ENCODE peak calls at places on chromosomes 3 and 15, in five cellular contexts. E is mesenchymal stem cell, T is trophoblast cell, Y is H1, Q is H9. Z is an unnamed sample.

GRCh38 chr15:68450192-68450591 is 18.2 kb upstream of the ITGA11 start:
- DNase-seq in E (no peak), T (no peak), Y (no peak), Q (no peak), Z (no peak)

GRCh38 chr15:43930556-43930955 is 103.8 kb downstream of the WDR76 start:
- DNase-seq in E (no peak), T (no peak), Y (no peak), Q (no peak), Z (no peak)

GRCh38 chr15:34373951-34374350 is 7.0 kb upstream of the LPCAT4 start:
- DNase-seq in E (no peak), T (no peak), Y (no peak), Q (no peak), Z (no peak)

GRCh38 chr3:23232016-23232415 is 28.9 kb downstream of the UBE2E2 start:
- DNase-seq in E (no peak), T (no peak), Y (no peak), Q (no peak), Z (no peak)

GRCh38 chr15:41965441-41966413 is 6.6 kb downstream of the EHD4 start:
- DNase-seq in E (no peak), T (peak), Y (no peak), Q (no peak), Z (no peak)

GRCh38 chr3:176032043-176032442 is 1165.2 kb downstream of the TBL1XR1 start:
- DNase-seq in E (no peak), T (peak), Y (no peak), Q (no peak), Z (no peak)

GRCh38 chr3:134397755-134398154 is 23.5 kb upstream of the AMOTL2 start:
- DNase-seq in E (no peak), T (peak), Y (no peak), Q (no peak), Z (no peak)

GRCh38 chr3:129824926-129825541 is 68.5 kb downstream of the TMCC1 start:
- DNase-seq in E (peak), T (peak), Y (no peak), Q (peak), Z (peak)

GRCh38 chr15:72319360-72319984 is 485 bp downstream of the CELF6 start:
- DNase-seq in E (peak), T (peak), Y (peak), Q (peak), Z (peak)

GRCh38 chr15:28914483-28915023 is 28.8 kb downstream of the APBA2 start:
- DNase-seq in E (no peak), T (no peak), Y (no peak), Q (no peak), Z (no peak)

GRCh38 chr15:37103475-37104071 is 3.2 kb upstream of the MEIS2 start:
- DNase-seq in E (peak), T (no peak), Y (no peak), Q (no peak), Z (no peak)

GRCh38 chr15:42858999-42859789 is 61.4 kb downstream of the TTBK2 start:
- DNase-seq in E (peak), T (no peak), Y (no peak), Q (no peak), Z (no peak)

GRCh38 chr15:25863067-25863967 is at the start of gene ATP10A:
- DNase-seq in E (peak), T (peak), Y (no peak), Q (peak), Z (peak)

GRCh38 chr3:101816215-101817149 is 32.8 kb upstream of the NFKBIZ start:
- DNase-seq in E (no peak), T (peak), Y (no peak), Q (no peak), Z (no peak)

GRCh38 chr3:22922317-22922716 is 280.8 kb upstream of the UBE2E2 start:
- DNase-seq in E (peak), T (peak), Y (no peak), Q (no peak), Z (no peak)

GRCh38 chr3:37619568-37619967 is 242.1 kb upstream of the CTDSPL start:
- DNase-seq in E (no peak), T (no peak), Y (no peak), Q (no peak), Z (no peak)

GRCh38 chr3:190120161-190121060 is at the start of gene P3H2:
- DNase-seq in E (peak), T (peak), Y (peak), Q (peak), Z (peak)

GRCh38 chr3:187352581-187353575 is 15.3 kb upstream of the RTP4 start:
- DNase-seq in E (no peak), T (peak), Y (no peak), Q (no peak), Z (no peak)

GRCh38 chr3:61830111-61830400 is 268.7 kb downstream of the PTPRG start:
- DNase-seq in E (no peak), T (no peak), Y (no peak), Q (no peak), Z (no peak)

GRCh38 chr3:58414538-58415197 is 19.0 kb downstream of the PDHB start:
- DNase-seq in E (peak), T (peak), Y (no peak), Q (no peak), Z (peak)

GRCh38 chr3:188338081-188338480 is 184.1 kb downstream of the LPP start:
- DNase-seq in E (no peak), T (peak), Y (no peak), Q (no peak), Z (no peak)

GRCh38 chr15:92082217-92082843 is 228.8 kb downstream of the SLCO3A1 start:
- DNase-seq in E (peak), T (peak), Y (peak), Q (peak), Z (peak)

DNA sequence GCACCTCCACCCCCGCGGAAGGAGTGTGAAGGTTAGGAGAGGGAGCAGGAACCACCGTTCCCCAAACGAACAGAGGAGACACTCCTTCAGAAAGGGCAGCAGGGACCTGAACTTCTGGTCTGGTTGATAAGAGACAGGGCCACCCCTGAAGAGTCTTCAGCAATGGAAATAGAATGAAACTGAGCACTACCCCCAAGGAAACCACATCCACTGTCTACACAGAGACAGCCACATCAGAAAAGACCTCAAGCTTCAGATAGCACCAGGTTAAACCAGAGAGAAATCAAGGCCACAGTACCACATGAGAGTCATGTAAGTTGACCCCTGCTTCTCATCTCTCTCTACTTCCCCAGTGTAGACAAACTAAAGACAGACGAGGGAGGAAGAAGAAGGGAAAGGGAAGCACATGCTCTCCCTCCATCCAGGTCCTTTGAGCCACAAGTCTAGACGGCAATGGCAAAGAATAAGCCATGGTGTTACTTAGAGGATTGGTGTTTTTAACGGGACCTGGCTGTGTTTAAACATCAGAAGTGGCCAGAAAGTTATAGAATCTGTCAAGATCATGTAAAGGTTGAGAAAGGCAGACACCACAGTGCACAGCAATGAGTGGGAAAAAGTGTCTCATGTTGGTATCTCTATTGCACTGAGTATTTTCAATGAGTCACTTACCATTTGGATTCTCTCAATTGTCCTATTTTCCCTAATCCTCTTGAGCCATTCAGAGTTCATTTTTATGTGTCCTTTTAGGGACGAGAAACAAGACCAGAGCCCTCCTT is 31.4 kb upstream of the CTNNB1 start:
- DNase-seq in E (peak), T (no peak), Y (no peak), Q (no peak), Z (no peak)
- H2BK12ac ChIP-seq in E (peak), T (peak), Y (no peak), Q (no peak), Z (no peak)

GRCh38 chr3:105397974-105398373 is 31.3 kb downstream of the ALCAM start:
- DNase-seq in E (no peak), T (no peak), Y (no peak), Q (no peak), Z (no peak)
- H2BK5ac ChIP-seq in E (no peak), T (no peak), Y (no peak), Q (no peak), Z (no peak)

DNA sequence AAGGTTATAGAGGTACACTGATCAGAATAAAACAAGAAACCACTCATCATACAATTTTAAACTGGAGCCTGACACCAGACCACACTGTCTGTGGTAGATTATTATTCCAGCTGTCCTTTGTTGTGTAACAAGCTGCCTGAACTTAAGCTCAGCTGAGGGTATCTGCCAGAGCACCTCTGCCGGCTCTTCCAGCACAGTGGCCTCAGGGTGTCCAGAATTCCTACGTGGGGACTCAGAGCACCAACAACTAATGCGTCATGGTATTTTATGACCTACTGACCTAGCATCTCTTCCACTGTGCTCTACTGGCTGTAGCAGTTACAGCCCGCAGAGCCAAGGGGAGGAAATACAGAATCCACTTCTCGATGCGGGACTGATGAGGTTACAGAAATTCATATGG is 15.6 kb upstream of the RAF1 start:
- DNase-seq in E (peak), T (peak), Y (no peak), Q (no peak), Z (no peak)
- H2BK12ac ChIP-seq in E (no peak), T (no peak), Y (no peak), Q (no peak), Z (no peak)

GRCh38 chr15:71275566-71276354 is 160.5 kb downstream of the THSD4 start:
- DNase-seq in E (no peak), T (peak), Y (no peak), Q (no peak), Z (no peak)

GRCh38 chr15:71275098-71275497 is 159.8 kb downstream of the THSD4 start:
- DNase-seq in E (peak), T (peak), Y (no peak), Q (no peak), Z (no peak)

GRCh38 chr15:71274448-71274798 is 159.2 kb downstream of the THSD4 start:
- DNase-seq in E (no peak), T (no peak), Y (no peak), Q (no peak), Z (no peak)

GRCh38 chr15:71273731-71274447 is 158.6 kb downstream of the THSD4 start:
- DNase-seq in E (no peak), T (peak), Y (no peak), Q (no peak), Z (no peak)

DNA sequence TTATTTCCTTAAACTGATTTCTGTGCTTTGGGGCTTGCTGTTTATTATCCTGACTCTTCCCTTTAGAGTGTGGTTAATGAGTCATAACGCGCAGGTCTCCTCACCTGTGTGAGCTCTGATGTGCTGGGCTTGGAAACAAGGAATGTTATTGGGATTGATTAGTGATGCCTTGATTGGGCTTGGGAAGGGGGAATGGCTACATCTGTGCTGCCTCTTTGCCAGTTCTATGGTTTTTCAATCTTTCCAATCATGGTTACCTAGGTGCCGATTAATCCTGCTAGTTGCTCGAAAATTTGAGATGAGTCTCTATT is 161.0 kb downstream of the THSD4 start:
- DNase-seq in E (no peak), T (peak), Y (no peak), Q (no peak), Z (no peak)
- H2BK5ac ChIP-seq in E (no peak), T (no peak), Y (no peak), Q (no peak), Z (no peak)

GRCh38 chr3:151926956-151927355 is 53.5 kb downstream of the SUCNR1 start:
- DNase-seq in E (peak), T (peak), Y (no peak), Q (no peak), Z (no peak)
- H2BK12ac ChIP-seq in E (no peak), T (no peak), Y (no peak), Q (no peak), Z (no peak)

GRCh38 chr15:70093070-70093469 is 4.6 kb downstream of the TLE3 start:
- DNase-seq in E (peak), T (no peak), Y (no peak), Q (no peak), Z (no peak)

GRCh38 chr15:70093481-70094309 is 4.0 kb downstream of the TLE3 start:
- DNase-seq in E (peak), T (peak), Y (no peak), Q (peak), Z (no peak)

GRCh38 chr15:70090436-70091291 is 7.1 kb downstream of the TLE3 start:
- DNase-seq in E (no peak), T (no peak), Y (no peak), Q (no peak), Z (no peak)

GRCh38 chr15:70091649-70092461 is 5.9 kb downstream of the TLE3 start:
- DNase-seq in E (peak), T (peak), Y (no peak), Q (no peak), Z (no peak)

GRCh38 chr15:70092462-70092850 is 5.3 kb downstream of the TLE3 start:
- DNase-seq in E (peak), T (no peak), Y (no peak), Q (no peak), Z (no peak)
- H2BK5ac ChIP-seq in E (no peak), T (no peak), Y (no peak), Q (no peak), Z (no peak)

DNA sequence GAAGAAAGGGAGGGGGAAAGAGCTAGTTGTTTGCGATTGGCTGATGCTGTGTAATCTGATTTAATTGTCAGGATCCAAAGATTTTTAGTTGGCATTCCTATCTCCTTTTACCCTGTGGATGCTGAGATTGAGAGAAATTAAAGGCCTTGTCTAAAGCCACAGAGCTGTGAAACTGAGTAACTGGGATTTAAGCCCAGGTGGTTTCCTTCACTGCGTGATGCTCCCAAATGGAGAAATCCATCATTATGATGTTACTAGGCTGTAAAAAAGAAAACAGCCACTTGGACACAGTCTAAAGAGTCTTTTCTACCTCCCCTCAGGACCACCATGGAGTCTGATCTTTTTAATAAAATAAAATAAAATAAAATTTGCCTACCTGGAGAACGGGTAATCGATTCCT is 883.0 kb upstream of the NR2F2 start:
- DNase-seq in E (no peak), T (no peak), Y (no peak), Q (no peak), Z (no peak)
- H2BK12ac ChIP-seq in E (no peak), T (no peak), Y (no peak), Q (no peak), Z (no peak)

GRCh38 chr3:65968996-65969395 is 69.7 kb downstream of the MAGI1 start:
- DNase-seq in E (no peak), T (no peak), Y (no peak), Q (no peak), Z (no peak)

GRCh38 chr3:65974505-65974904 is 64.2 kb downstream of the MAGI1 start:
- DNase-seq in E (no peak), T (peak), Y (no peak), Q (no peak), Z (no peak)

GRCh38 chr3:65975031-65975430 is 63.7 kb downstream of the MAGI1 start:
- DNase-seq in E (no peak), T (no peak), Y (no peak), Q (no peak), Z (no peak)

GRCh38 chr3:65972765-65973164 is 66.0 kb downstream of the MAGI1 start:
- DNase-seq in E (no peak), T (no peak), Y (no peak), Q (no peak), Z (no peak)

DNA sequence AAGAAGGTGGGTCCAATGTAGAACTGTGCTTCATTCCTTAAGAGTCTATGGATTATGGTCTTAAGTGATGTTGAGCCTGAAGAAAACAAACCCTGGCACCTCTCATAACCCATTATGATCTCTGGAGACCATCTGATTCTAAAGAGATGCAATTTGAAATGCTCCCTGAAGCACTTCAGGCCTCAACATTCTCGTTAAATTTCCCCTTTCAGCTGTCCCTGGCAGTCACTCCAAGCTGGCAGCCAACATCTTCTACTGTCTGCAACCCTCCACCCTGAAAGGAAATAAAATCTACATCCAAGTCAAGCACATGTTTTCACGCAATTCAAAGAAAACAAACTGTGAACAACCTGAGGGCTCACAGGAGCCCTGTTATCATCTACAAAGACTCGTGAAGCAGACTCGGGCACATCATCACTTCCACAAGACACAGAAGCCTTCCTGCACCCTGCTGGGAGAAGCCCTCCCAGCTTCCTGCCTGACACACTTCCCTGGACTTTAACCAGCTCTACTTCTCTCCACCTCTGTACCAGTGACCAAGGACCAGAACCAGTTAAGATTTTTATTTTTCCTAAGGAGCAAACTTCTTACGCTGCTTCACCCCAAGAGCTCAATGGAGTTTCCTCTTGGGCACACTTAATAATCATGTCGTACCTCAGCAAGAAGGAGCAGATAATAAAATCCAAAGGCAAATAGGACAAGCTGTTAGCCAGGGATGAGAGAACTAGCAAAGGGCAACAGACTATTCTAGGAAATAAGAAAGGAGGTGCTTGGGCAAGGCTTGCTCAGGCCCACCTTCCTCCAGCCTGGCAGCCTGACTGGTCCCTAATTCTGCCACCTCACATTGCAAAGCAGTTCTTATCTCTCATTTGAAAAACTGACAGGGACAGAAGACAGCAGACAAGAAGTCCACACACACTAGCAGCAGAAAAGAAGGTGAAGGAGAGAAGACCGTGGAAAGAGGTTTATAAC is 67.2 kb downstream of the MAGI1 start:
- DNase-seq in E (no peak), T (no peak), Y (no peak), Q (no peak), Z (no peak)
- H2BK5ac ChIP-seq in E (no peak), T (no peak), Y (no peak), Q (no peak), Z (no peak)

Z was measured in neuronal stem cell.